ENCODE peak calls at places on chromosomes 1 and 21, in six cellular contexts. Q, H, L, P, K and N are unnamed samples.
A peak's percentile ranks its signal among the peaks of the same experiment; 100 is the strongest.

GRCh38 chr1:165397945-165398344 is 41.4 kb upstream of the LMX1A start:
- DNase-seq in H (peak; percentile 79), L (no peak), Q (no peak), P (no peak), K (no peak), N (no peak)

GRCh38 chr1:118842462-118843201 is 145.5 kb downstream of the TBX15 start:
- DNase-seq in H (no peak), L (peak; percentile 9), Q (peak; percentile 91), K (no peak), P (peak; percentile 85), N (peak; percentile 32)

GRCh38 chr1:116433283-116434257 is 60.5 kb downstream of the ATP1A1 start:
- DNase-seq in H (peak; percentile 34), L (no peak), K (no peak), P (no peak), Q (no peak), N (no peak)

GRCh38 chr1:76177644-76178043 is 103.1 kb downstream of the ST6GALNAC3 start:
- DNase-seq in L (no peak), P (no peak), K (no peak), H (no peak), Q (no peak), N (no peak)

GRCh38 chr1:226029093-226029496 is 30.0 kb upstream of the SDE2 start:
- DNase-seq in K (no peak), Q (no peak), P (no peak), H (no peak), L (peak; percentile 47), N (no peak)

GRCh38 chr1:79044974-79045650 is 38.6 kb upstream of the ADGRL4 start:
- DNase-seq in P (no peak), H (peak; percentile 35), K (peak; percentile 46), L (no peak), Q (no peak), N (peak; percentile 21)

GRCh38 chr21:38982096-38982495 is 176.4 kb downstream of the ETS2 start:
- DNase-seq in P (no peak), H (peak; percentile 56), Q (no peak), L (no peak), K (peak; percentile 66), N (no peak)

GRCh38 chr1:211829343-211830054 is 1.1 kb downstream of the LPGAT1 start:
- DNase-seq in K (peak; percentile 43), H (peak; percentile 7), P (no peak), Q (peak; percentile 69), L (peak; percentile 81), N (peak; percentile 22)

GRCh38 chr1:200699871-200700270 is 30.2 kb upstream of the DDX59 start:
- DNase-seq in P (no peak), K (no peak), L (no peak), H (peak; percentile 54), Q (no peak), N (no peak)

GRCh38 chr1:95301091-95301490 is 67.1 kb downstream of the RWDD3 start:
- DNase-seq in Q (no peak), P (no peak), L (no peak), K (no peak), H (no peak), N (no peak)

GRCh38 chr1:54460346-54460745 is 54.2 kb upstream of the SSBP3 start:
- DNase-seq in P (no peak), Q (no peak), L (no peak), H (no peak), K (no peak), N (no peak)

GRCh38 chr1:181251001-181251712 is 162.7 kb downstream of the IER5 start:
- DNase-seq in H (peak; percentile 71), Q (no peak), K (no peak), P (peak; percentile 63), L (no peak), N (no peak)

GRCh38 chr1:210321131-210321530 is 7.6 kb upstream of the HHAT start:
- DNase-seq in Q (no peak), K (no peak), H (no peak), L (no peak), P (no peak), N (no peak)

GRCh38 chr1:55402676-55403464 is 187.7 kb upstream of the USP24 start:
- DNase-seq in K (no peak), H (peak; percentile 37), L (no peak), Q (no peak), P (no peak), N (no peak)

GRCh38 chr1:153260473-153260979 is 1.0 kb downstream of the LORICRIN start:
- DNase-seq in L (no peak), K (no peak), P (no peak), Q (no peak), H (no peak), N (no peak)

GRCh38 chr1:67336783-67337182 is 29.1 kb downstream of the IL12RB2 start:
- DNase-seq in Q (no peak), K (no peak), L (no peak), H (peak; percentile 12), P (no peak), N (no peak)

GRCh38 chr1:224433671-224434446 is 738 bp downstream of the WDR26 start:
- DNase-seq in H (peak; percentile 17), K (peak; percentile 38), P (peak; percentile 7), L (peak; percentile 44), Q (no peak), N (peak; percentile 63)

GRCh38 chr1:159959451-159959850 is 5.4 kb upstream of the SLAMF9 start:
- DNase-seq in Q (no peak), P (no peak), K (no peak), H (peak; percentile 10), L (no peak), N (no peak)

GRCh38 chr1:194292912-194293311 is 1106.5 kb upstream of the B3GALT2 start:
- DNase-seq in K (no peak), L (no peak), P (no peak), H (no peak), Q (no peak), N (no peak)

GRCh38 chr1:78370779-78371482 is 119.8 kb upstream of the PTGFR start:
- DNase-seq in Q (no peak), H (peak; percentile 39), P (no peak), K (no peak), L (no peak), N (no peak)

GRCh38 chr21:34691396-34692032 is 22.7 kb downstream of the CLIC6 start:
- DNase-seq in K (no peak), H (no peak), Q (no peak), L (no peak), P (no peak), N (no peak)

GRCh38 chr1:233372218-233373125 is 44.9 kb downstream of the MAP3K21 start:
- DNase-seq in P (no peak), H (no peak), L (no peak), Q (no peak), K (no peak), N (no peak)